ENCODE peak calls at places on chromosomes 2 and 18, in four cellular contexts. C is CD14-positive monocyte, Q is H1, G is Calu3. K is an unnamed sample.

GRCh38 chr18:58991127-58991798 is 126.6 kb downstream of the ZNF532 start:
- DNase-seq in C (no peak), Q (no peak), G (no peak), K (no peak)

GRCh38 chr2:42367835-42368234 is 6.8 kb upstream of the COX7A2L start:
- DNase-seq in C (no peak), Q (no peak), G (no peak), K (no peak)

GRCh38 chr2:96541326-96541725 is 4.8 kb downstream of the ARID5A start:
- DNase-seq in C (no peak), Q (no peak), G (no peak), K (no peak)

GRCh38 chr2:127024769-127025356 is 82.1 kb downstream of the BIN1 start:
- DNase-seq in C (no peak), Q (peak), G (no peak), K (no peak)

GRCh38 chr2:140949932-140950331 is 1180.9 kb downstream of the LRP1B start:
- DNase-seq in C (no peak), Q (no peak), G (no peak), K (no peak)

GRCh38 chr2:140178224-140178623 is 1398.0 kb upstream of the NXPH2 start:
- DNase-seq in C (no peak), Q (no peak), G (no peak), K (no peak)

GRCh38 chr18:49486617-49486958 is 446 bp downstream of the C18orf32 start:
- DNase-seq in C (peak), Q (no peak), G (no peak), K (no peak)

GRCh38 chr2:206084870-206085741 is 868 bp downstream of the INO80D start:
- DNase-seq in C (peak), Q (no peak), G (peak), K (no peak)

GRCh38 chr2:65070172-65070830 is 14.1 kb downstream of the CEP68 start:
- DNase-seq in C (no peak), Q (no peak), G (no peak), K (no peak)

GRCh38 chr18:57644540-57644939 is 22.9 kb upstream of the NARS1 start:
- DNase-seq in C (no peak), Q (no peak), G (no peak), K (no peak)

GRCh38 chr2:27831279-27832050 is 58.7 kb downstream of the RBKS start:
- DNase-seq in C (no peak), Q (no peak), G (no peak), K (no peak)

GRCh38 chr2:121121661-121122060 is 163.3 kb downstream of the TFCP2L1 start:
- DNase-seq in C (no peak), Q (no peak), G (no peak), K (no peak)

GRCh38 chr2:188773075-188773474 is 201.1 kb upstream of the COL3A1 start:
- DNase-seq in C (no peak), Q (no peak), G (no peak), K (no peak)

GRCh38 chr2:6863792-6864191 is 1.9 kb downstream of the CMPK2 start:
- DNase-seq in C (no peak), Q (no peak), G (no peak), K (no peak)

GRCh38 chr2:219656523-219656922 is 29.1 kb downstream of the SLC4A3 start:
- DNase-seq in C (no peak), Q (no peak), G (no peak), K (no peak)

GRCh38 chr2:176158855-176159677 is 2.0 kb downstream of the HOXD3 start:
- DNase-seq in C (no peak), Q (no peak), G (no peak), K (no peak)

GRCh38 chr2:23420840-23421476 is 36.0 kb downstream of the KLHL29 start:
- DNase-seq in C (no peak), Q (no peak), G (no peak), K (no peak)

GRCh38 chr2:232438951-232439757 is 16.8 kb upstream of the ALPI start:
- DNase-seq in C (no peak), Q (no peak), G (peak), K (no peak)

GRCh38 chr2:109380502-109381326 is 233.1 kb downstream of the SEPTIN10 start:
- DNase-seq in C (peak), Q (no peak), G (no peak), K (no peak)

GRCh38 chr18:66761166-66761565 is 157.3 kb upstream of the CDH19 start:
- DNase-seq in C (no peak), Q (no peak), G (no peak), K (no peak)

GRCh38 chr2:200993097-200993496 is 29.6 kb upstream of the ORC2 start:
- DNase-seq in C (no peak), Q (no peak), G (no peak), K (no peak)

GRCh38 chr2:113907297-113907696 is 17.4 kb downstream of the ACTR3 start:
- DNase-seq in C (no peak), Q (no peak), G (no peak), K (no peak)

GRCh38 chr2:68589963-68590362 is 53.4 kb upstream of the PROKR1 start:
- DNase-seq in C (no peak), Q (no peak), G (no peak), K (no peak)

GRCh38 chr2:53751728-53752127 is 15.9 kb upstream of the CHAC2 start:
- DNase-seq in C (no peak), Q (no peak), G (no peak), K (no peak)

GRCh38 chr18:23835506-23835905 is 146.3 kb downstream of the LAMA3 start:
- DNase-seq in C (no peak), Q (no peak), G (no peak), K (no peak)

GRCh38 chr2:70894765-70895164 is 40.9 kb upstream of the ATP6V1B1 start:
- DNase-seq in C (no peak), Q (no peak), G (no peak), K (no peak)

GRCh38 chr2:126981476-126981875 is 82.8 kb downstream of the TEX51 start:
- DNase-seq in C (no peak), Q (no peak), G (no peak), K (no peak)

GRCh38 chr2:110657721-110658305 is 20.1 kb downstream of the BUB1 start:
- DNase-seq in C (no peak), Q (no peak), G (peak), K (no peak)

GRCh38 chr2:120552800-120553471 is 182.7 kb upstream of the GLI2 start:
- DNase-seq in C (no peak), Q (peak), G (peak), K (peak)

GRCh38 chr2:105113616-105114275 is 75.9 kb downstream of the MRPS9 start:
- DNase-seq in C (no peak), Q (no peak), G (no peak), K (no peak)

GRCh38 chr2:238793351-238793750 is 54.5 kb upstream of the TWIST2 start:
- DNase-seq in C (no peak), Q (no peak), G (no peak), K (no peak)

GRCh38 chr2:127208313-127208712 is 11.8 kb downstream of the CYP27C1 start:
- DNase-seq in C (no peak), Q (no peak), G (no peak), K (no peak)

GRCh38 chr18:48639772-48640432 is 101.1 kb downstream of the CTIF start:
- DNase-seq in C (no peak), Q (no peak), G (no peak), K (no peak)

GRCh38 chr18:37361223-37362157 is 204.1 kb downstream of the CELF4 start:
- DNase-seq in C (no peak), Q (no peak), G (no peak), K (no peak)

GRCh38 chr2:232573042-232573441 is 22.6 kb downstream of the EIF4E2 start:
- DNase-seq in C (no peak), Q (no peak), G (no peak), K (no peak)

GRCh38 chr2:43634604-43635306 is 2.3 kb upstream of the PLEKHH2 start:
- DNase-seq in C (no peak), Q (no peak), G (peak), K (no peak)

GRCh38 chr2:37654419-37654818 is 17.0 kb downstream of the CDC42EP3 start:
- DNase-seq in C (no peak), Q (no peak), G (no peak), K (no peak)

GRCh38 chr2:95158891-95159619 is 593 bp downstream of the ZNF514 start:
- DNase-seq in C (peak), Q (no peak), G (peak), K (no peak)

GRCh38 chr2:233098615-233099014 is 38.5 kb downstream of the INPP5D start:
- DNase-seq in C (no peak), Q (no peak), G (peak), K (peak)

DNA sequence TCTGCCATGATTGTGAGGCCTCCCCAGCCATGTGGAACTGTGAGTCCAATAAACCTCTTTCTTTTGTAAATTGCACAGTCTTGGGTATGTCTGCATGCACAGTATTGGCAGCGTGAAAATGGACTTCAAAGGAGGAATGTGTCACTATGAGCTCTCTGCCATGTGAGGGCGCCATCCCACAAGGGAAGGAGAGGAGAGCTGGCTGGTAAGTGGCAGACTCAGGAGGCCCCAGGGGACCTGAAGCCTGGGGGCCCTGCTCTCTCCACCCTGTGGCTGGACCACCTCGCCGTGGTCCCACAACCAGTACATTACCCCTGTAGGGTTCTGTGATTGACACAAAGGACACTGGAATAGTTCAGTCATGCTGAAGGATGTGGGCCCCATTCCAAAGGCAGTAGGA is 122.1 kb downstream of the RPIA start:
- DNase-seq in C (no peak), Q (no peak), G (no peak), K (no peak)
- TF ChIP-seq CTCF in C (no peak), Q (peak), G (no peak), K (no peak)

DNA sequence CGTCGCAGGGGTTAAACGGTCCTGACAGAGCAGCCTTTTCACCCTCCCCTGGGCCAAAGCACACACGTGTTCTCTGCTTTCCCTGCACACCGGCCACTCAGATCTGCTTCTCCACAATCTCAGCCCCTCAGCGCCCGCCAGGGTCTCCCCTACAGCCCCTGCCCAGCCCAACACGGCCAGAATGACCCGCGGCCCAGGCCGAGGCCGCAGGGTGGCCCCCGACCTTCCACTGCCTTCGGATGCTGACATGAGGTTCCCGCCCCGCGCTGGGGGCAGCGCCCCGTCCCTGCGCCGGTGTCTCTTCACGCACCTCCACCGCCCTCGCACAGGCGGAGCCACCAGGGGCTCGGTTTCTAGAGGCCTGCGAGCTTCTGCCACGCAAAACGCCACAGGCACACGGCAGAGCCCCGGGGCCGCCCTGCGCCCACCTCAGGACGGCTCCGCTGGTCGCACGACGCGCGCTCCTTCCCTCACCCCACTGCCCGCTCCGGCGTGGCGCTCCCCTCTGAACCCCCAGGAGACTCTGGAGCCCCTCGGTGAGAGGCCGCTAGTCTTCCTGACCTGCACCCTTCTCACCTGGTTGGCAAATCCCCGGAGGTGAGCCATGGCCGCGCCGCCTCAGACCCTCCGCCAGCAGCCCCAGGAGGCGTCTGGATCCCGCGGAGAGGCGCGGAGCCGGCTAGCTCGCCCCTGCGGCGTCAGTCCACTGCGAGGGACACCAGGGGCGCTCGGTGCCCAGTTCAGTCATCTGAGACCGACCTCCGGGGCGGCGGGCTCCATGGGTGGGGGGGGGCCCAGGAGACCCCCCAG is 749 bp downstream of the STK25 start:
- DNase-seq in C (no peak), Q (no peak), G (peak), K (peak)
- TF ChIP-seq CTCF in C (no peak), Q (no peak), G (no peak), K (peak)

DNA sequence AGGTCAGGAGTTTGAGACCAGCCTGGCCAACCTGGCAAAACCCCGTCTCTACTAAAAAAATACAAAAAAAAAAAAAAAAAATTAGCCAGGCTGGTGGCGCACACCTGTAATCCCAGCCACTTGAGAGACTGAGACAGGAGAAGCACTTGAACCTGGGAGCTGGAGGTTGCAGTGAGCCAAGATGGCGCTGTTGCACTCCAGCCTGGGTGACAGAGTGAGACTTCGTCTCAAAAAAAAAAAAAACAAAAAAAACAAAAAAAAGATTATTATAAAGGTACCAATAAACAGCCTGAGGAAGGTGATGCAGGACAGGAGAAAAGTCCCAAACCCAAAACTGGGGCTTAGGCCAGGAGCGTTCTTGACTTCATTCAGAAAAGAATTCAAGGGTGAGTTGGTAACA is 1596.4 kb upstream of the CELF4 start:
- DNase-seq in C (no peak), Q (no peak), G (no peak), K (no peak)
- TF ChIP-seq CTCF in C (no peak), Q (peak), G (no peak), K (no peak)

GRCh38 chr2:45918816-45919655 is 267.6 kb downstream of the PRKCE start:
- DNase-seq in C (no peak), Q (no peak), G (no peak), K (no peak)

GRCh38 chr2:45913539-45913938 is 262.1 kb downstream of the PRKCE start:
- DNase-seq in C (no peak), Q (no peak), G (no peak), K (no peak)

GRCh38 chr2:45912109-45912508 is 260.6 kb downstream of the PRKCE start:
- DNase-seq in C (no peak), Q (no peak), G (no peak), K (no peak)

GRCh38 chr2:45911503-45911902 is 260.0 kb downstream of the PRKCE start:
- DNase-seq in C (no peak), Q (no peak), G (no peak), K (no peak)

DNA sequence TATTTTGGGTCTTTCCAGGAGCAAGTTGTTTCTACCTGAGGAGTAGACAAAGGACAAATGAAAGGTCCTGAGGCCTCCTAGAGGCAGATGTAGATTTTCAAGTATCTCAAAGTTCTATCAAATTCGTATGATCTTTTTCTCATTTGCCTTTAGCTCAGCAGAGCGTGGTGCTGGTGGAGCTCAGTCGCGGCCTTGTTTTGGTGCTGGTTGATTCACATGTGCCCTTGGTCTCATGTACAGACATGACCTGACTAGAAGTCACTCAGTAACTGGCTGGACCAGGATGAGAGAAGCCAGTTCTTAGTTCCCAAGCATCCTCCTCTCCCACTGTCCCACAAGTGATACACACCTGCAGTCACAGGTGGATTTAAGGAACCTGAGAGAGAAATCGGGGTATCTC is 264.0 kb downstream of the PRKCE start:
- DNase-seq in C (no peak), Q (no peak), G (no peak), K (no peak)
- TF ChIP-seq CTCF in C (no peak), Q (no peak), G (no peak), K (no peak)

DNA sequence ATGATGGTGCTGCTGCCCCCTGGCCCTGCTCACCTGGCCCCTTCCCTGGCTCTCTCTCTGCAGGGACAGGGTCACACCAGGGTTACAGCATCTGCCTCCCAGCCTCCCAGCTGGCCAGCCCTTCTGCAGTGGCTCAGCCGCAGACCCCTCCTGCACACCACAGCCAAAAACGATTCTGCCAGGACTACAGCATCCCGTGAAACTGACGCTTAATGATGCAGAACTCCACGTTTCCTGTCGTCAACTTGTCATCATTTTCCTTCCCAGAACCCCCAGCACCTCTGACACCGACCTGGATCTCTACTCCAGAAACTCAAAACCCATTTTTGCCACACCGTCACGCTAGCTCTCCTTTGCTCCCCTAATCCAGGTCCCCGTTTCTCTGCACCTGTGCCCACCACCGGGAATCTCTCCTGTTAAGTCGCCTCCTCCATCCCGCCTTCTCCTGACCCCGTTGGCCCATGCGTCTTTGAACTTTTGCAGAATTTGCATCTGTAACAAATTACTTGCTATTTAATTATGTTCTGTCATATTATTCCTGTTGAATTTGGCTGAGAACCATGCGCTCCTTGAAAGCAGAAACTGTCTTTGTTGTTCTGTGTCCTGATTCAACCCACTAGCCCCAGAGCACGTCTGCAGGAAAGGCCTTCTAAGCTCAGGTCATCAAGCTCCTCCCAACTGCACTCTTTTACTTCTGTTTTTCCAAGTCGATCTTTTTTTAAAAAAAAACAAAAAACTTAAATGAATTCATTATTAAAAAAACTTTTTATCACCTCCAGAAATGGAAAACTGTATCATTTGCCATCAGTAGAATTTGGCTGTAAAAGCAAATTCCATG is 173.2 kb upstream of the COPS8 start:
- DNase-seq in C (no peak), Q (no peak), G (no peak), K (no peak)
- TF ChIP-seq CTCF in C (no peak), Q (no peak), G (no peak), K (no peak)

GRCh38 chr2:142112648-142113278 is 18.1 kb downstream of the LRP1B start:
- DNase-seq in C (no peak), Q (no peak), G (peak), K (no peak)
- TF ChIP-seq CTCF in C (no peak), Q (peak), G (no peak), K (peak)

GRCh38 chr18:63679820-63680606 is 18.3 kb upstream of the SERPINB3 start:
- DNase-seq in C (no peak), Q (no peak), G (no peak), K (no peak)

GRCh38 chr18:63677490-63678225 is 16.0 kb upstream of the SERPINB3 start:
- DNase-seq in C (no peak), Q (no peak), G (no peak), K (no peak)

GRCh38 chr18:63681449-63682381 is 20.0 kb upstream of the SERPINB3 start:
- DNase-seq in C (no peak), Q (no peak), G (no peak), K (no peak)

GRCh38 chr18:63676927-63677326 is 15.2 kb upstream of the SERPINB3 start:
- DNase-seq in C (no peak), Q (no peak), G (no peak), K (no peak)

DNA sequence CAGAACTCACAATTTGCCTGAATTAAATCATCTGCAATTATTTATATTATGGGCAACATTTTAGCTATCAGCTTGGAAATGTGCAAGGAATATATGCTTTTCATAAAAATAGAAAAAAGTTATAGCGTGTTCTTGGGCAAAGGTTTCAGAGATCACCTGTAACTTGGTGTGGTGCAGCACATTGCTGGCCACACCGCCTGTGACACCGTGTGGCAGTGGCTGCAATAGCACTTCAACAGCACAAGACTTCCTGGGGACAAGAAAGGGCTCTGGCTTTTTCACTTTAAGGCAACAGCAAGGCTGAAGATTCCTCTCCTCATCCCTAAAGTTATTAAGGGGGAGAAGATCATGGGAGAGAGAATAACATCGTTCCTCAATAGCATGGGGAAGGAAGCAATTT is 14.8 kb upstream of the SERPINB3 start:
- DNase-seq in C (no peak), Q (no peak), G (peak), K (no peak)
- TF ChIP-seq CTCF in C (peak), Q (peak), G (peak), K (peak)

GRCh38 chr2:111663471-111663951 is 220.5 kb downstream of the ANAPC1 start:
- DNase-seq in C (no peak), Q (no peak), G (no peak), K (no peak)
- TF ChIP-seq CTCF in C (no peak), Q (no peak), G (no peak), K (peak)

GRCh38 chr2:25572638-25573037 is 100.7 kb downstream of the DTNB start:
- DNase-seq in C (no peak), Q (no peak), G (no peak), K (no peak)

GRCh38 chr2:25566094-25566493 is 107.3 kb downstream of the DTNB start:
- DNase-seq in C (no peak), Q (no peak), G (no peak), K (no peak)

GRCh38 chr2:25570161-25570840 is 103.1 kb downstream of the DTNB start:
- DNase-seq in C (no peak), Q (no peak), G (no peak), K (no peak)

GRCh38 chr2:25566694-25567093 is 106.7 kb downstream of the DTNB start:
- DNase-seq in C (peak), Q (no peak), G (no peak), K (no peak)

GRCh38 chr2:25567406-25567805 is 106.0 kb downstream of the DTNB start:
- DNase-seq in C (no peak), Q (no peak), G (peak), K (no peak)
- TF ChIP-seq CTCF in C (peak), Q (peak), G (no peak), K (peak)

K was measured in chondrocyte.